ENCODE peak calls at places on chromosomes 11 and 22, in nine cellular contexts. D, A, L, N, I, B, Q, M and W are unnamed samples.

GRCh38 chr22:22380098-22381030 is 128.2 kb downstream of the ZNF280B start:
- DNase-seq in L (no peak), I (no peak), M (no peak), N (no peak), B (no peak), A (no peak), D (peak), Q (peak), W (no peak)

GRCh38 chr11:123973816-123974215 is 3.8 kb downstream of the OR10S1 start:
- DNase-seq in A (no peak), D (no peak), I (peak), Q (no peak), N (no peak), M (peak), B (peak), L (no peak), W (no peak)

GRCh38 chr22:27252282-27253049 is 549.1 kb downstream of the MN1 start:
- DNase-seq in M (peak), D (no peak), N (peak), L (peak), I (peak), B (peak), A (no peak), Q (peak), W (no peak)

GRCh38 chr11:67301951-67302516 is 1.3 kb upstream of the SSH3 start:
- DNase-seq in Q (peak), B (peak), A (no peak), N (no peak), I (peak), M (peak), L (peak), D (peak), W (peak)

GRCh38 chr11:20114588-20114987 is 45.7 kb downstream of the DBX1 start:
- DNase-seq in D (no peak), Q (no peak), N (no peak), B (no peak), I (no peak), A (no peak), M (no peak), L (no peak), W (no peak)

GRCh38 chr11:114075891-114076441 is 16.5 kb downstream of the ZBTB16 start:
- DNase-seq in B (peak), A (no peak), L (peak), I (peak), D (no peak), Q (peak), M (peak), N (no peak), W (no peak)

GRCh38 chr22:21032843-21033688 is 705 bp upstream of the SLC7A4 start:
- DNase-seq in I (no peak), D (no peak), M (no peak), Q (no peak), L (no peak), B (no peak), N (no peak), A (peak), W (no peak)

GRCh38 chr22:26592368-26593015 is 2.6 kb upstream of the TPST2 start:
- DNase-seq in A (no peak), B (no peak), Q (no peak), M (no peak), N (no peak), I (no peak), L (no peak), D (peak), W (peak)

GRCh38 chr22:32533265-32534068 is 58.9 kb downstream of the FBXO7 start:
- DNase-seq in D (no peak), M (peak), B (no peak), A (no peak), Q (no peak), I (no peak), L (no peak), N (no peak), W (no peak)

GRCh38 chr11:77431813-77432212 is 42.1 kb downstream of the PAK1 start:
- DNase-seq in B (no peak), L (no peak), D (no peak), A (no peak), M (no peak), N (no peak), I (no peak), Q (no peak), W (no peak)

GRCh38 chr22:46073683-46074504 is 76.4 kb upstream of the PPARA start:
- DNase-seq in A (peak), Q (peak), B (peak), D (peak), I (peak), N (no peak), M (peak), L (peak), W (peak)

GRCh38 chr11:12461516-12461915 is 84.1 kb downstream of the PARVA start:
- DNase-seq in D (no peak), N (no peak), I (no peak), B (no peak), A (no peak), M (no peak), L (no peak), Q (peak), W (no peak)

GRCh38 chr11:35321111-35321510 is 98.2 kb downstream of the SLC1A2 start:
- DNase-seq in D (no peak), M (no peak), N (no peak), I (no peak), B (no peak), L (no peak), A (no peak), Q (no peak), W (no peak)

GRCh38 chr11:75264356-75264755 is 23.8 kb downstream of the TPBGL start:
- DNase-seq in D (peak), L (no peak), M (no peak), Q (peak), I (no peak), B (no peak), A (no peak), N (no peak), W (peak)

GRCh38 chr11:47171856-47172255 is 4.8 kb downstream of the ARFGAP2 start:
- DNase-seq in I (no peak), M (no peak), A (no peak), D (no peak), B (no peak), L (no peak), N (no peak), Q (no peak), W (no peak)

GRCh38 chr22:50672471-50673230 is at the start of gene SHANK3:
- DNase-seq in L (peak), A (no peak), B (no peak), D (no peak), N (no peak), Q (no peak), I (peak), M (peak), W (peak)

GRCh38 chr11:77821349-77821851 is 456 bp downstream of the AAMDC start:
- DNase-seq in A (peak), N (peak), M (peak), I (peak), L (peak), B (peak), Q (peak), D (peak), W (no peak)

GRCh38 chr11:1838077-1838425 is 730 bp upstream of the TNNI2 start:
- DNase-seq in M (no peak), A (no peak), I (peak), Q (no peak), B (no peak), N (no peak), L (peak), D (no peak), W (no peak)

GRCh38 chr11:18408558-18409242 is 3.4 kb upstream of the LDHC start:
- DNase-seq in B (peak), L (no peak), M (no peak), D (no peak), A (no peak), I (peak), N (no peak), Q (no peak), W (no peak)

GRCh38 chr11:66854729-66855211 is 2.1 kb upstream of the LRFN4 start:
- DNase-seq in N (no peak), A (no peak), D (no peak), Q (no peak), M (no peak), L (no peak), I (no peak), B (no peak), W (peak)

GRCh38 chr11:27701262-27702105 is 1.2 kb upstream of the BDNF start:
- DNase-seq in D (peak), L (peak), Q (no peak), A (peak), M (peak), N (no peak), I (peak), B (peak), W (no peak)

GRCh38 chr11:73218830-73219215 is 742 bp downstream of the P2RY2 start:
- DNase-seq in Q (no peak), B (no peak), L (no peak), D (no peak), N (no peak), I (no peak), A (no peak), M (no peak), W (peak)

GRCh38 chr11:80330302-80330701 is 889.5 kb upstream of the TENM4 start:
- DNase-seq in A (no peak), M (peak), N (no peak), Q (no peak), D (no peak), B (peak), I (peak), L (peak), W (no peak)

GRCh38 chr22:35622132-35622913 is 5.2 kb upstream of the MB start:
- DNase-seq in I (no peak), A (peak), B (no peak), N (peak), D (peak), M (no peak), Q (peak), L (peak), W (no peak)

GRCh38 chr22:39283312-39284141 is 35.9 kb downstream of the RPL3 start:
- DNase-seq in I (peak), N (peak), M (peak), B (no peak), L (peak), Q (no peak), D (peak), A (no peak), W (peak)

GRCh38 chr22:43858156-43858895 is 4.0 kb downstream of the SULT4A1 start:
- DNase-seq in N (no peak), M (no peak), I (no peak), Q (no peak), A (no peak), L (no peak), D (no peak), B (no peak), W (peak)

GRCh38 chr11:46242462-46242960 is 35.0 kb upstream of the CREB3L1 start:
- DNase-seq in B (no peak), N (no peak), I (no peak), Q (no peak), D (no peak), A (no peak), L (no peak), M (no peak), W (no peak)

GRCh38 chr11:68989936-68990606 is 9.3 kb upstream of the MRGPRD start:
- DNase-seq in B (no peak), N (no peak), D (no peak), A (peak), Q (no peak), M (no peak), L (peak), I (no peak), W (peak)

GRCh38 chr11:23727821-23728220 is 769.0 kb upstream of the LUZP2 start:
- DNase-seq in N (no peak), I (peak), B (peak), D (no peak), L (no peak), M (peak), Q (no peak), A (no peak), W (no peak)

GRCh38 chr11:103709366-103709765 is 327.1 kb upstream of the DDI1 start:
- DNase-seq in L (no peak), N (no peak), A (no peak), I (no peak), D (no peak), M (no peak), B (no peak), Q (no peak), W (no peak)

GRCh38 chr11:12137938-12138731 is 27.7 kb downstream of the MICAL2 start:
- DNase-seq in D (peak), I (peak), A (no peak), N (no peak), B (peak), M (peak), Q (no peak), L (no peak), W (no peak)

DNA sequence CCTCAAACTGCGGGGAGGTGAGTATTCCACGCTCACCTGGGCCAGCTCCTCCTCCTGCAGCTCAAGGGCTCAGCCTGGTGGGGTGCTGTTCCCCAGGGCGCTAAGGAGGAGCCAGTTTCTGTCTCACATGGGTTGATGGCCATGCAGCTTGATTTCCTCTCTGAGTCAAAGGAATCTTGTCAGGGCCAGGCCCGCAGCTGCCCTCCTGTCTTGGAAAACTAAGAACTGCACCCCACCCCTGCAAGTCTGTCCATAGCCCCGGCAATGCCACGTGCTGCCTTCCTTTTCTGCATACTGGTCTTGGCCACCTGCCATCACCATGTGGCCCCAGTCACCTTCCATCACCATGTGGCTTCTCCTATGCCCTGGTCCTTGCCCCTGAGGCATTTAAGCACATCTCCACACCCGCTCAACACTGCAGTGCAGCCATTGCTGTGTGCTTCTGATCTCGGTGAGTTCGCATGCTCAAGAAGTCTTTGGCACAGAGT is 35.2 kb upstream of the CLDN5 start:
- DNase-seq in B (no peak), L (no peak), N (no peak), I (no peak), M (no peak), A (no peak), Q (no peak), D (no peak), W (no peak)
- TF ChIP-seq CTCF in B (no peak), L (no peak), N (no peak), I (no peak), M (no peak), A (no peak), Q (no peak), D (no peak), W (no peak)

DNA sequence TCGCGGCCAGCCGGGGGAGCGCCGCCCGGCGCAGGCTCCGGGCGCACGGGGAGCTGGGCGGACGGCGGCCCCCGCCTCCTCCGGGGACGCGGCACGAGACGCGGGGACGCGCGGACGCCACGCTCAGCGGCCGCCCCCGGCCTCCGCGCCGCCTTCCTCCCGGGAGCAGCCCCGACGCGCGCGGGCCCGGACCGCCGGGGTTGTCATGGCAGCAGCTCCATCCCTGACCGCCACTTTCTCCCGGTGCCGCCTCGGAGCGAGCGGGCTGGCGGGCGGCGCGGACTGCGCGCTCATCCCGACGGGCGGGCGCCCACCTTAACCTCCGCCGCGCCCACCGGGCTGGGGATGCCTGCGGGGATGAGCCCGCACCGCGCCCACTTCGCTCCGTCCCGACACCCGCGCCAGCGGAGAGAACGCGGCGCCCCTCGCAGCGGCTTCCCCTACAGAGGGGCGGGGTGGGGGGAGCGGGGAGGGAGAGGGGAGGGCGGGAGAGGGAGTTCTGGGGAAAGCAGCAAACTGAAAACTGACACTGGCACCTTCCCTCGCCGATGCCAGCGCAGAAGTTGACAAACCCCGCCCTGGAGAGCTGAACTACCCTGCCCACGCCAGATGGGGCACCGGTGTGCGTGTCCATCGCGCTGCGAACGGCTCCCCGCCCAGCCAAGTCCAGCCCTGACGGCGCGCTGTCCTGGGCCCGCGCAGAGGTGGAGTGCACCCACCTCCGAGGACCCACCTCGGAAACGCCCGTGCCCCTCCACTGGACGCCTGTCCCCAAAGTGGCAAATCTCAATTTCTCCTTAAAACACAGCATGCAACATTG is 588.4 kb downstream of the OPCML start:
- DNase-seq in D (no peak), L (no peak), I (no peak), N (no peak), B (no peak), Q (no peak), A (peak), M (no peak), W (no peak)
- TF ChIP-seq CTCF in D (no peak), L (no peak), I (no peak), N (no peak), B (no peak), Q (no peak), A (peak), M (peak), W (peak)

DNA sequence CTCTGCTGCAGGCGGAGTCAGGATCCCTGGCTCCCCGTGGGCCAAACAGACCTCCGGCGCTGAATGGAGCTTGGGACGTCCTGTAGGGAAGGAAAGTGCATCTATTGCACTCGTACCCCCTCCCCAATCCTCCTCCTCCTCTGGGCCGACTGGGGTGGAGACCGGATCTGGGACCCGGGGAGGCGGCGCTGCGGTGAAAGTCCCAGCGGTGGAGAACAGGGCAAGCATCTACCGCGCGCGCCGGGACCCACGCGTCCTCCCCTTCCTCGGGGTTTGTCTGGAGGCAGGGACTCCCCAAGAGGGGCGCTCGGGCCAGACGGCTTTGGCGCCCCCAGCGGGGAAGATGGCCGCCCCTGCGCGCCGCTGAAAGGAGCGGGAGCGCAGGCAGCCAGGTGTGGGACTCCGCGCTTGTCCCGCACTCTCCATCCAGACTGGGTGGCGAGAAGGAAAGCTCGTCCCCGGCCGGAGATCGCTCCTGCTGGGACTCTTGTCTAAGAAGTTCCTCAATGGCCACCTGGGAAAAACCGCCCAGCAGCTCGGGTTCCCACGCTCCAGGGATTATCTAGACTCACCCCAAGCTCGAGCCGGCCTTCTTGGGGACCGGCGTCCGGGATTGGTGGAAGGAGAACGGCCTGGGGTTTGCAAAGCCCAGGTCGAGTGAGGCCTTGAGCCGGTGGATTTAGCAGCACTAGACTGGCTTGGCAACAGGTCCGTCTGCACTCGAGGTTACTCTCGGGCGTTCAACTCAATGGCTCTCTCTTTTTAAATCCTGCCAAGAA is 718 bp downstream of the FADS2 start:
- DNase-seq in D (no peak), A (peak), M (peak), B (peak), L (peak), N (no peak), I (peak), Q (peak), W (no peak)
- TF ChIP-seq CTCF in D (peak), A (peak), M (peak), B (peak), L (peak), N (no peak), I (peak), Q (peak), W (peak)

DNA sequence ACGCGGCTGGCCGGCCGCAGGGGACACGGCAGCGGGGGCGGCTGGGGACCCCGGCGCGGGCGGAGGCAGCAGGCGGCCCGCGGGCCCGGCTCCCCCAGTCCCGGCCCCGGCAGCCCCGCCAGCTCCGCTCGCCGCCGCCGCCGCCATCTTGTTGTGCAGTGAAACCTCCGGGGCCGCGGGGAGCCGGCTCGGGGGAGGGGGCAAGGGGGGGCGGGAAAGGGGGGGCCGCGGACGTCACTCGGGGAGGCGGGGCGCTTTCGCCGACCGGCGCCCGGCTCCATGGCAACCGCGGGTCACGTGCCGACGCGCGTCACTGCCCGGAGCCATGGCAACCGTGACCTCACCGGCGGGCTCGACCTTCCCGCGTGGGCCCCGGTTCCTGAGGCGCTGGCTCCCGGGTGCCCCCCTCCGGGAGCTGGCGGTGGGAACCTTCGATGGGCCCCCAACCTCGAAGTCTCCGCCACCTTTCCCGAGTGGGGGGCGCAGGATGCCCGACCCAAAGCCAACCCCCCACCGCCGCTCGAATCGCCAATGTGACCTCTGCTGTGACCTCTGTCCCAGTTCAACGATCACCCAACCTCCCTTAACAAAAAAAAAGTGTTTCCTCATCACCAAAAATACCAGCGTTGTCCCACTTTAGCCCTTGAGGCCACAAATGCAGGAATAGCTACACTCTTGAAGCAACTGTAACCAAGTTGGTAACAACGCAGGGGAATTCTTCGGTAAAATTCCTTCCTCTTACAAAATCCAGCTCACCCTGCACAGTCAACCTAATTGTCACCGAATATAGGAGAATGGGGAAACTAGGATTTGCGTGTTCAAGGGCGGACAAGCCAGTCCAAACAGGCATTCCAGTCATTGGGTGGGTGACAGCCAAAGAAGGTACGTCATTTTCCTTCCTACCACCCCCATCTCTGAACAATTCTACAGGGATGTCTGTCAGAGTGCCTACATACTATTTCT is at the start of gene SIK3:
- DNase-seq in N (peak), D (peak), M (peak), I (peak), L (peak), A (peak), Q (peak), B (peak), W (peak)
- TF ChIP-seq CTCF in N (no peak), D (peak), M (peak), I (peak), L (peak), A (peak), Q (no peak), B (peak), W (peak)